ENCODE peak calls at places on chromosomes 6 and 20, in six cellular contexts. R, X, V, O, N and C are unnamed samples.

GRCh38 chr6:79570129-79570801 is 33.0 kb upstream of the LCA5 start:
- DNase-seq in R (peak; percentile 97), X (no peak), V (no peak), O (no peak), N (no peak), C (no peak)

GRCh38 chr6:89297695-89298351 is 17.3 kb downstream of the GABRR2 start:
- DNase-seq in R (peak; percentile 37), X (peak; percentile 68), V (peak; percentile 82), O (peak; percentile 65), N (peak; percentile 36), C (peak; percentile 67)

GRCh38 chr20:11178946-11179654 is 505.3 kb upstream of the JAG1 start:
- DNase-seq in R (peak; percentile 43), X (no peak), V (no peak), O (no peak), N (no peak), C (no peak)

GRCh38 chr20:7770046-7770445 is 170.2 kb downstream of the HAO1 start:
- DNase-seq in R (no peak), X (no peak), V (no peak), O (no peak), N (no peak), C (no peak)

GRCh38 chr6:161079566-161080262 is 88.1 kb downstream of the MAP3K4 start:
- DNase-seq in R (peak; percentile 40), X (no peak), V (peak; percentile 67), O (peak; percentile 68), N (no peak), C (no peak)

GRCh38 chr20:2507875-2508630 is 662 bp downstream of the ZNF343 start:
- DNase-seq in R (no peak), X (no peak), V (no peak), O (no peak), N (no peak), C (no peak)

GRCh38 chr6:148747145-148747492 is 289 bp downstream of the UST start:
- DNase-seq in R (no peak), X (no peak), V (peak; percentile 67), O (no peak), N (no peak), C (no peak)

GRCh38 chr20:46739441-46740213 is 30.2 kb downstream of the SLC2A10 start:
- DNase-seq in R (no peak), X (no peak), V (no peak), O (no peak), N (no peak), C (no peak)

GRCh38 chr20:20824924-20825584 is 112.6 kb upstream of the RALGAPA2 start:
- DNase-seq in R (peak; percentile 76), X (no peak), V (peak; percentile 73), O (peak; percentile 9), N (peak; percentile 45), C (peak; percentile 60)

GRCh38 chr6:99746261-99746895 is 139.7 kb downstream of the PRDM13 start:
- DNase-seq in R (peak; percentile 68), X (peak; percentile 39), V (peak; percentile 63), O (peak; percentile 42), N (peak; percentile 25), C (peak; percentile 79)

GRCh38 chr6:151475653-151476523 is 17.9 kb upstream of the CCDC170 start:
- DNase-seq in R (peak; percentile 80), X (no peak), V (no peak), O (peak; percentile 25), N (peak; percentile 36), C (peak; percentile 53)

GRCh38 chr6:65955034-65955433 is 248.0 kb upstream of the EYS start:
- DNase-seq in R (no peak), X (no peak), V (no peak), O (no peak), N (no peak), C (no peak)

GRCh38 chr6:71367763-71368162 is 79.2 kb downstream of the OGFRL1 start:
- DNase-seq in R (no peak), X (peak; percentile 80), V (no peak), O (no peak), N (no peak), C (no peak)

GRCh38 chr6:44475779-44476434 is 88.4 kb downstream of the CDC5L start:
- DNase-seq in R (peak; percentile 89), X (peak; percentile 53), V (peak; percentile 90), O (peak; percentile 53), N (no peak), C (peak; percentile 63)

GRCh38 chr6:36833182-36833789 is 6.0 kb downstream of the CPNE5 start:
- DNase-seq in R (no peak), X (no peak), V (no peak), O (no peak), N (no peak), C (no peak)

GRCh38 chr6:34525431-34526175 is 30.5 kb downstream of the SPDEF start:
- DNase-seq in R (no peak), X (no peak), V (no peak), O (no peak), N (no peak), C (no peak)

GRCh38 chr6:142946924-142947701 is 2.1 kb upstream of the HIVEP2 start:
- DNase-seq in R (peak; percentile 50), X (no peak), V (peak; percentile 80), O (peak; percentile 73), N (no peak), C (no peak)

GRCh38 chr20:41482647-41483552 is 116.3 kb upstream of the EMILIN3 start:
- DNase-seq in R (no peak), X (no peak), V (no peak), O (no peak), N (no peak), C (no peak)

GRCh38 chr6:28707387-28708282 is 182.0 kb downstream of the GPX5 start:
- DNase-seq in R (no peak), X (no peak), V (no peak), O (no peak), N (no peak), C (no peak)

GRCh38 chr6:162942860-162943259 is 215.1 kb downstream of the PACRG start:
- DNase-seq in R (peak; percentile 51), X (no peak), V (no peak), O (no peak), N (no peak), C (no peak)

GRCh38 chr20:22446613-22447447 is 137.5 kb downstream of the FOXA2 start:
- DNase-seq in R (no peak), X (no peak), V (no peak), O (no peak), N (no peak), C (no peak)

GRCh38 chr20:48478806-48479550 is 348.8 kb downstream of the PREX1 start:
- DNase-seq in R (no peak), X (no peak), V (no peak), O (no peak), N (no peak), C (no peak)

GRCh38 chr6:138231399-138231886 is 13.2 kb upstream of the PBOV1 start:
- DNase-seq in R (no peak), X (no peak), V (no peak), O (no peak), N (no peak), C (no peak)

GRCh38 chr6:167087857-167088256 is 35.0 kb upstream of the CCR6 start:
- DNase-seq in R (no peak), X (no peak), V (no peak), O (no peak), N (no peak), C (no peak)

GRCh38 chr6:111985202-111985731 is 68.6 kb upstream of the CCN6 start:
- DNase-seq in R (peak; percentile 99), X (no peak), V (no peak), O (peak; percentile 46), N (no peak), C (no peak)

GRCh38 chr6:45044510-45045252 is 283.4 kb upstream of the RUNX2 start:
- DNase-seq in R (no peak), X (no peak), V (no peak), O (no peak), N (no peak), C (no peak)

GRCh38 chr6:118544105-118544504 is 4.0 kb upstream of the PLN start:
- DNase-seq in R (no peak), X (no peak), V (no peak), O (no peak), N (no peak), C (no peak)

GRCh38 chr6:119090256-119090655 is 11.8 kb upstream of the FAM184A start:
- DNase-seq in R (peak; percentile 33), X (no peak), V (no peak), O (no peak), N (no peak), C (no peak)

GRCh38 chr6:34202329-34203201 is 34.1 kb upstream of the HMGA1 start:
- DNase-seq in R (peak; percentile 50), X (no peak), V (no peak), O (no peak), N (no peak), C (no peak)

GRCh38 chr6:22551280-22551679 is 18.1 kb upstream of the HDGFL1 start:
- DNase-seq in R (no peak), X (no peak), V (no peak), O (no peak), N (no peak), C (no peak)

GRCh38 chr20:40008177-40008576 is 680.9 kb downstream of the MAFB start:
- DNase-seq in R (peak; percentile 52), X (no peak), V (no peak), O (no peak), N (no peak), C (no peak)

GRCh38 chr20:63572788-63573738 is 976 bp downstream of the HELZ2 start:
- DNase-seq in R (peak; percentile 16), X (no peak), V (no peak), O (no peak), N (no peak), C (no peak)